ENCODE peak calls at places on chromosomes 16 and 17, in six cellular contexts. V is heart right ventricle; O is CD4-positive, alpha-beta T cell; B is endothelial cell of umbilical vein; R is uterus; L is ovary. S is an unnamed sample.

GRCh38 chr17:74549343-74549742 is 3.4 kb upstream of the CD300C start:
- DNase-seq in V (no peak), O (no peak), L (no peak), R (no peak), B (no peak), S (no peak)

GRCh38 chr16:56630134-56630533 is 2.3 kb upstream of the MT1M start:
- DNase-seq in B (no peak), V (no peak), R (no peak), O (no peak), L (no peak), S (peak)

GRCh38 chr16:19704321-19705130 is 13.5 kb downstream of the KNOP1 start:
- DNase-seq in V (no peak), L (peak), O (no peak), B (peak), R (no peak), S (no peak)

GRCh38 chr17:35210741-35211140 is 16.5 kb upstream of the SLC35G3 start:
- DNase-seq in R (no peak), B (no peak), L (no peak), O (peak), V (no peak), S (no peak)

GRCh38 chr17:8965394-8966168 is at the start of gene PIK3R5:
- DNase-seq in L (no peak), V (peak), B (no peak), O (peak), R (no peak), S (no peak)

GRCh38 chr17:81490599-81490992 is 22.0 kb downstream of the ACTG1 start:
- DNase-seq in L (no peak), V (peak), R (no peak), B (no peak), O (no peak), S (no peak)

GRCh38 chr17:21263351-21263750 is 10.1 kb upstream of the NATD1 start:
- DNase-seq in V (no peak), L (no peak), R (no peak), O (no peak), B (no peak), S (no peak)

GRCh38 chr17:34614698-34615097 is 35.3 kb downstream of the TMEM132E start:
- DNase-seq in V (no peak), B (no peak), R (no peak), O (no peak), L (no peak), S (no peak)

GRCh38 chr16:67878846-67879245 is 5.8 kb upstream of the NRN1L start:
- DNase-seq in R (no peak), O (no peak), V (no peak), B (no peak), L (no peak), S (no peak)

GRCh38 chr16:67881557-67882220 is 3.0 kb upstream of the NRN1L start:
- DNase-seq in B (no peak), V (peak), R (no peak), L (no peak), O (no peak), S (no peak)

GRCh38 chr16:67879462-67879861 is 5.2 kb upstream of the NRN1L start:
- DNase-seq in L (no peak), O (no peak), B (no peak), R (no peak), V (no peak), S (no peak)

GRCh38 chr16:67879936-67880335 is 4.7 kb upstream of the NRN1L start:
- DNase-seq in V (no peak), L (no peak), O (no peak), B (no peak), R (no peak), S (no peak)

GRCh38 chr16:67880584-67880983 is 4.1 kb upstream of the NRN1L start:
- DNase-seq in L (no peak), B (no peak), R (no peak), O (no peak), V (no peak), S (no peak)
- H3K27ac ChIP-seq in L (no peak), B (no peak), R (no peak), O (no peak), V (peak), S (no peak)

GRCh38 chr17:17055286-17056166 is 13.3 kb downstream of the MPRIP start:
- DNase-seq in R (peak), B (peak), V (no peak), O (no peak), L (no peak), S (no peak)
- H3K27ac ChIP-seq in R (peak), B (no peak), V (peak), O (no peak), L (no peak), S (no peak)

GRCh38 chr16:1028524-1029258 is 43.9 kb upstream of the SSTR5 start:
- DNase-seq in B (no peak), R (no peak), V (no peak), O (no peak), L (no peak), S (no peak)

GRCh38 chr16:1028056-1028455 is 44.5 kb upstream of the SSTR5 start:
- DNase-seq in L (no peak), V (no peak), B (no peak), O (no peak), R (no peak), S (no peak)

GRCh38 chr16:1027416-1027815 is 45.1 kb upstream of the SSTR5 start:
- DNase-seq in O (no peak), B (no peak), V (no peak), R (no peak), L (no peak), S (no peak)

GRCh38 chr16:1026057-1026783 is 44.6 kb downstream of the SOX8 start:
- DNase-seq in V (no peak), L (no peak), B (no peak), O (no peak), R (no peak), S (no peak)

GRCh38 chr16:1026784-1027415 is 45.3 kb downstream of the SOX8 start:
- DNase-seq in O (no peak), L (no peak), B (no peak), R (no peak), V (no peak), S (no peak)
- H3K27ac ChIP-seq in O (no peak), L (no peak), B (no peak), R (no peak), V (no peak), S (no peak)

DNA sequence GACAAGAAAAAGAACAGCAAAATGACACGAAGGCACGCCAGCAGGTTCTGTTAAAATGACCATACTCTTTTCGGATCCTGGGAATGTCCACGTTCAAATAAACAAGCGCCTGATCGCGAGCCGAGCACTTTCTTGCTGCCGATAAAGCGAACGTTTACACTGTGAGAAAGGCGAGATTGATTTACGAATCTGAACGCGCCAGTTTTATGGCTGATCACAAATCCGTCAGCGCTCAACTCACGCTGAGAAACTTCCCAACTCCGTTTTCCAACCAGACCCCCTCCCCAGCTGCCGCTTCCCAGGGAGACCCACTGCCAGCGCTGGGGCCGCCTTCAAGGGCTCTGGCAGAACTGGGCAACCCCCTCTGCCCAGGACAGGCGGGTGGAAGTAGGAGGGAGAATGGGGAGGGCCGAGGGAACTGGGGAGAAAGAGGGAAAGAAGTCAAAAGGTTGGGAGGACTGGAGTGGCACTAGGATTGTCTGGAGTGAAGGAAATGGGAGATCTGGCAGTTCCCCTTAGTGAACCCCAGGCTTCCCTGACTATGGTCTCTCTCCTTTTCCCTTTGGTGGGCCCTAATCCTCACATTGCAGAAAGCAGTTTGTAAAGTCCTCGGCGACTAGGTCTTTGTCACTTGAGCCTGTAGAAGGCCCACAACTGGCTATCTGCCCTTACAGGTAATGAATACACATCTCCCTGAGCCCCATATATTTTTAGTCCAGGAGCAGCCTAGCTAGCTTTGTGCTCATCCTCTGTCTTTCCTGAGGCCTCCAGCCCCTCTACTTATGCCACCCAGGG is 6.9 kb downstream of the HOXB4 start:
- DNase-seq in B (peak), R (no peak), V (no peak), L (no peak), O (no peak), S (no peak)
- H3K27ac ChIP-seq in B (peak), R (peak), V (no peak), L (no peak), O (no peak), S (no peak)

GRCh38 chr16:83968891-83969672 is 1.0 kb downstream of the NECAB2 start:
- DNase-seq in L (no peak), B (no peak), R (no peak), O (no peak), V (no peak), S (no peak)
- H3K27ac ChIP-seq in L (no peak), B (no peak), R (no peak), O (no peak), V (no peak), S (no peak)

GRCh38 chr17:50052822-50053653 is 2.9 kb upstream of the ITGA3 start:
- DNase-seq in R (peak), O (no peak), B (peak), L (peak), V (peak), S (no peak)
- H3K27ac ChIP-seq in R (peak), O (no peak), B (peak), L (peak), V (no peak), S (no peak)

DNA sequence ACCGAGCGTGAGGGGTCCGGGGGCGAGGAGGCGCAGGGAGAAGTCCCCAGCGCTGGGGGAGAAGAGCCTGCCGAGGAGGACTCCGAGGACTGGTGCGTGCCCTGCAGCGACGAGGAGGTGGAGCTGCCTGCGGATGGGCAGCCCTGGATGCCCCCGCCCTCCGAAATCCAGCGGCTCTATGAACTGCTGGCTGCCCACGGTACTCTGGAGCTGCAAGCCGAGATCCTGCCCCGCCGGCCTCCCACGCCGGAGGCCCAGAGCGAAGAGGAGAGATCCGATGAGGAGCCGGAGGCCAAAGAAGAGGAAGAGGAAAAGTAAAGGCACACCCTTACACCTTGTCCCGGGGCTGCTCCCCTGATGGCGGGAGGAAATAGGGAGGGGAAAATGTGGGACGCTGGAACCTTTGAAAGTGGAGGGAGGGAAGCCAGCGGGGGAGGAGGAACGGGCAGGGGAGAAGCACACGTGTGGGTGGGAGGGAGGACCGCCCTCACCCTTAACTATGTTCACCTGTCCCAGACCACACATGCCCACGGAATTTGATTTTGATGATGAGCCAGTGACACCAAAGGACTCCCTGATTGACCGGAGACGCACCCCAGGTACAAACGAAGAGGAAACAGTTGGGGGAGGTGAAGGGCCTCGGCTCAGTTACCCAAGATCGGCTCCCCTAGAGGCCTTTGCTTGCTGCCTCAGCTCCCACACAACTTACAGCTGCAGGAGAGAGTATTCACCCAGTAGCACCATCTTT is 916 bp downstream of the PAGR1 start:
- DNase-seq in B (peak), R (peak), V (peak), O (no peak), L (peak), S (peak)
- H3K27ac ChIP-seq in B (peak), R (peak), V (peak), O (peak), L (peak), S (peak)

GRCh38 chr16:8853150-8853549 is 15.7 kb downstream of the CARHSP1 start:
- DNase-seq in B (no peak), R (no peak), O (no peak), L (no peak), V (no peak), S (no peak)
- H3K27ac ChIP-seq in B (no peak), R (peak), O (no peak), L (no peak), V (peak), S (no peak)